ENCODE peak calls at places on chromosome 2, in four cellular contexts. Z is A549, Y is transverse colon, G is neural crest cell. P is an unnamed sample.

GRCh38 chr2:152549428-152549827 is 167.8 kb downstream of the PRPF40A start:
- DNase-seq in Z (no peak), G (no peak), Y (no peak), P (no peak)

GRCh38 chr2:194896871-194897270 is 760.2 kb upstream of the SLC39A10 start:
- DNase-seq in Z (no peak), G (no peak), Y (no peak), P (no peak)

GRCh38 chr2:239057533-239057932 is 209.6 kb downstream of the TWIST2 start:
- DNase-seq in Z (no peak), G (no peak), Y (no peak), P (no peak)

GRCh38 chr2:69773201-69773600 is 31.3 kb downstream of the ANXA4 start:
- DNase-seq in Y (no peak), Z (no peak), G (no peak), P (no peak)

GRCh38 chr2:46645681-46646162 is 166.4 kb downstream of the TMEM247 start:
- DNase-seq in Z (peak), G (no peak), Y (peak), P (no peak)

GRCh38 chr2:127810156-127810636 is 775 bp downstream of the WDR33 start:
- DNase-seq in G (no peak), Z (no peak), Y (peak), P (no peak)

GRCh38 chr2:200603972-200604371 is 18.2 kb downstream of the AOX1 start:
- DNase-seq in Y (no peak), G (no peak), Z (peak), P (no peak)

GRCh38 chr2:216188956-216189355 is 79.8 kb downstream of the XRCC5 start:
- DNase-seq in Z (no peak), Y (no peak), G (no peak), P (no peak)

GRCh38 chr2:239522002-239522739 is 121.4 kb upstream of the HDAC4 start:
- DNase-seq in Z (no peak), Y (no peak), G (no peak), P (no peak)

GRCh38 chr2:227808936-227809335 is 4.7 kb upstream of the CCL20 start:
- DNase-seq in G (no peak), Z (no peak), Y (no peak), P (no peak)

GRCh38 chr2:239694487-239694886 is 293.7 kb upstream of the HDAC4 start:
- DNase-seq in G (no peak), Y (no peak), Z (no peak), P (no peak)

GRCh38 chr2:138213079-138213478 is 248.8 kb downstream of the HNMT start:
- DNase-seq in Y (no peak), Z (no peak), G (no peak), P (no peak)

GRCh38 chr2:138212434-138212833 is 248.2 kb downstream of the HNMT start:
- DNase-seq in G (no peak), Z (no peak), Y (no peak), P (no peak)

GRCh38 chr2:138215958-138216357 is 251.7 kb downstream of the HNMT start:
- DNase-seq in Y (no peak), G (no peak), Z (no peak), P (no peak)

GRCh38 chr2:138217975-138218773 is 253.9 kb downstream of the HNMT start:
- DNase-seq in Y (no peak), Z (no peak), G (no peak), P (no peak)

GRCh38 chr2:138213624-138214023 is 249.4 kb downstream of the HNMT start:
- DNase-seq in G (no peak), Y (no peak), Z (no peak), P (no peak)
- TF ChIP-seq CTCF in G (no peak), Y (no peak), Z (no peak), P (no peak)

DNA sequence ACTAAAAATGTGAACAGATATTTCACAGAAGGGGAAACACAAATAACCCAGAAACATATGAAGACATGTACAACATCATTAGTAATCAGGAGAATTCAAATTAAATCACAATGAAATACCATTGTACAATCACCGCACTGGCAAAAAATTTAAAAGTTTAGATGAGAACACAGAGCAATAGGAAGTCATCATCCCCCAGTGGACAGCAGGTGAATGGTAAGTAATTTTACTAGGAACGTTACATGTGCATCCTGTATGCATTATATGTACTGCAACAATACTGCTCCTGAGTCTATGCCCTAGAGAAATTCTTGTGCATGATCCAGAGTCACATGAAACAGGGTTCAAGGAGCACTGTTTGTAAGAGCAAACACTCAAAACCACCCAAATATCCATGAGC is 713.8 kb downstream of the NRXN1 start:
- DNase-seq in Z (no peak), Y (no peak), G (no peak), P (no peak)
- TF ChIP-seq CTCF in Z (no peak), Y (no peak), G (peak), P (no peak)

DNA sequence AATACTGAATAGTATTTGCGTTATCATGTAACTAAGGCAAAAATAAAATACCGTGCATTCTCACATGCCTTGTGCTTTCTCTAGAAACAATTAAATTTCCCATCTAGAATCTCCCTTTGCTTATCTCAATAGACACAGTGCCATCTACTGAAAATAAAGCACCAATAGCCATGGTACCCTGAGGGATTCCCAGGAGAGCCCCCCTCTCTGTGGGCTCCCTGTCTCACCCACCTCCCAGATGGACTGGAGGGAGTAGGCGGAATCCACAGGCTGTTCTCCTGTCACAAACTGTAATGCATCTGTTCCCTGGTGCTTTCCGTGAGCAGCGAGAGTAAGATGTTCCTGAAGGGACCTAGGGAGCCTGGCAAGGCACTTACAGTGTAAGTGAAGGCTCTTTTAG is 112.4 kb upstream of the UPP2 start:
- DNase-seq in Z (no peak), Y (no peak), G (no peak), P (no peak)
- TF ChIP-seq CTCF in Z (no peak), Y (no peak), G (no peak), P (no peak)

DNA sequence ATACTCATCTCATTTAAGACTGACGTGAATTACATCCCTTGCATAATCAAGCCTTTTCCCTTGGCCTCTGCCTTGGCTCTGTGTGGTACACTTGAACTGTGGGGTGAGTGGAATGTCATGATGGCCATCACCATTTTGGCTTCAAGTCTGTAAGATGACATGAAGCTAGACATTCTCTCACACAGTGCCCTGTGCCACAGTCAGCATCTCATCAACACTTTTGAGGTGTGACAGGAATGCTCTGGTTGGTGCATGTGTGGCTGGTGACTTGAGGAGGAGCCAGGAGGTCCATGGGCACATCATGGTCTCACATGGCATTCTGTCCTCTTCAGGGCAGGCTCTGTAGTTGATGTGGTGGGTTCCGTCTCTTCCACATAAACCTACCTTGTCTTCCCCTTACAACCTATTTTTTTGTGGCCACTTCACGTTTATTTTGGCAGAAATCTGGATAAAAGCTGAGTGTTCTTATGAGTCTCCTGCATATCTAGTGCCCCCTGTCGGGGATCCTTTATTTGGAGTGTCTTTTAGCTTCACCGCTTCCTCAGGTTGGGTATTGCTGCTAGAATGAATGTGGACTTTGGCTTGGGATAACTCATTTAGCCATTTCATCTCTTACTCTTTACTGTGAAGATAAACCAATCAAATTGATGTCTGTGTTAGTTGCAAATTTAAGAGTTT is 28.1 kb downstream of the MAP4K4 start:
- DNase-seq in G (no peak), Y (no peak), Z (no peak), P (no peak)
- TF ChIP-seq CTCF in G (peak), Y (no peak), Z (no peak), P (peak)

DNA sequence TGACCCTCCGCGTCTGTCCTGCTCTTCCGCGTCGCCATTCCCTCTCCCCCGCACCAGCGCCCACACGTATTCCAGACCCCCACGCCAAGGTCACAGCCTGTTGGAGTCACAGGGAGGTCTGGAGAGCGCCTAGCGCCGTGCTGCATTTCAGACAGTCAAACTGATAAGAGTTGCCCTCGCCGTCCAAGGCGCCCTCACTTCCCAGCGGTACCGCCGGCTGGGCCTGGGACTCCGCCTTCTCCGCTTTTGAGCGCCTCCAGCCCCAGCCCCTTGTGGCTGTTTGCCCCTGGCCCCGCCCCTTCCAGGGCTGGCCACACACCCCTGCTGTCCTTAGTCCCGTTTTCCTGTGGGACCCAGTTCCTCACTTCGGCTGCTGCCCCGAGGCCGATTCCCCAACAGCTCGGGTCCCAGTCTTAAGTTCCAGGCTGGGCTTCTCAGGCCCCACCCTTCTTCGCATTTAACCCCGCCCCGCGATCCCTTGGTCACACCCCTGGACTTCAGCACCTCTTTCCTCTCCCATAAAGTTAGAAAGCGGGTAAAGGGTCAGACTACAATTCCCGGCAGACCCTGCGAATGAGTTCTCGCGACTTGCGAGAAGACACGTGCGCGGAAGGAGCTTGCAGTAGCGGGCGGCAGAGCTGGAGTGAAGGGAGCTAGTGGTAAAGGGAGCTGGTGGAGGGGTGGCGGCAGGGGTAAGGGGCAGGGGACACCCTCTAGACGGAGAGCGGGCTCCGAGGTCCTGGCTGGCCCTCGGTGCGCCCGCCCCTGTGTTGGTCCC is at the start of gene GMPPA:
- DNase-seq in Z (peak), G (peak), Y (peak), P (peak)
- TF ChIP-seq CTCF in Z (no peak), G (no peak), Y (peak), P (no peak)

DNA sequence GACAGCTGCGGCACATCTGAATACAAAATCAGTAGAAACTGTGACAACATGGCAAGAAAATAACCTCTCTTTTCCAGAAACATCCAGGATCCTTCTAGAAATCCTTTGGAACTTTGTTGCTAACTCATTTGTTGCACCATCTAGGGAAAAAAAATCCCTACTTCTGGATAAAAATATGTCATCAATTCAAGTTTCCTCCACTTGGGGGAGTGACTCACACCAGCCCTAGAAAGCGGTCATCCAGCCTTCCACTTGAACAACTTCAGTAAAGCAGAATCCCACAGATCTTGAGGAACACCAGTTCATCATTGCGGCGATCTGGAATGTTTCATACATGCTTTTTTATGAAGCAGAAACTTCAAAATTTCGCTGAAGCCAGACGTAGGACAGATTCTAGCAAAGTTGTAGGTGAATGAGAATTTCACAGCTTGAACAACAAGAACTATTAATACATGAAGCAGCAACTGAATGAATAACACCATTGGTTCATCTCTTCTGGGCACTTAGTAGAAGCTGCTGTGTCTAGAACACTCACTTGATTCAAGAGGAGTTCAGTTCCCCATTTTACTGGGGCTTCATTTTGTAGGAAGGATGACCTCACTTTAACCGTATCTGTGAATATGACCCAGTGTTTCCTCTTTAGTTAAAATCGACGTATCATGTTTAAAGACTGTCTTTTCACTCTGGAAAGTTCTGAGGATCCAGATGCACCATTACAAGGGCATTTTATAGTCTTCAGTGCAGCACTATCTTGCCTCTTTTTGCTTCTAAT is 48.0 kb downstream of the LRRTM1 start:
- DNase-seq in Y (no peak), G (no peak), Z (peak), P (no peak)
- TF ChIP-seq CTCF in Y (no peak), G (peak), Z (no peak), P (no peak)

P was measured in HCT116.